ENCODE peak calls at places on chromosomes 4 and X, in seven cellular contexts. B is A549, V is cardiac fibroblast, T is breast epithelium, O is lung, C is heart right ventricle, S is lower leg skin. G is an unnamed sample.

GRCh38 chrX:136112781-136113180 is 34.6 kb upstream of the FHL1 start:
- DNase-seq in B (no peak), V (peak; percentile 6), T (no peak), O (no peak), C (no peak), S (no peak), G (no peak)

GRCh38 chr4:117796677-117797076 is 237.6 kb upstream of the NDST3 start:
- DNase-seq in B (peak; percentile 3), V (no peak), T (no peak), O (no peak), C (no peak), S (no peak), G (no peak)

GRCh38 chr4:116796022-116796421 is 289.4 kb downstream of the TRAM1L1 start:
- DNase-seq in B (no peak), V (no peak), T (no peak), O (no peak), C (no peak), S (no peak), G (no peak)

GRCh38 chr4:109629775-109630174 is 69.7 kb downstream of the MCUB start:
- DNase-seq in B (no peak), V (no peak), T (no peak), O (no peak), C (no peak), S (no peak), G (no peak)

GRCh38 chr4:56220261-56220660 is 167.0 kb downstream of the AASDH start:
- DNase-seq in B (no peak), V (no peak), T (no peak), O (no peak), C (no peak), S (no peak), G (no peak)

GRCh38 chr4:2212831-2213230 is 29.1 kb downstream of the HAUS3 start:
- DNase-seq in B (no peak), V (no peak), T (no peak), O (no peak), C (no peak), S (no peak), G (no peak)

GRCh38 chr4:67533112-67533511 is 12.2 kb downstream of the CENPC start:
- DNase-seq in B (no peak), V (no peak), T (no peak), O (no peak), C (no peak), S (no peak), G (no peak)

GRCh38 chr4:99809326-99809725 is 7.3 kb upstream of the DAPP1 start:
- DNase-seq in B (no peak), V (no peak), T (no peak), O (no peak), C (no peak), S (no peak), G (no peak)

GRCh38 chr4:142818009-142818408 is 28.1 kb downstream of the INPP4B start:
- DNase-seq in B (no peak), V (peak; percentile 88), T (no peak), O (no peak), C (no peak), S (no peak), G (no peak)

GRCh38 chrX:39152106-39152649 is 350.9 kb downstream of the MID1IP1 start:
- DNase-seq in B (peak; percentile 14), V (peak; percentile 4), T (no peak), O (no peak), C (peak; percentile 6), S (no peak), G (no peak)

GRCh38 chrX:103157511-103158316 is 57.2 kb upstream of the BEX4 start:
- DNase-seq in B (peak; percentile 23), V (peak; percentile 71), T (no peak), O (no peak), C (peak; percentile 13), S (no peak), G (no peak)

GRCh38 chrX:119989905-119990408 is 46.4 kb upstream of the NKAP start:
- DNase-seq in B (no peak), V (no peak), T (no peak), O (no peak), C (no peak), S (no peak), G (no peak)

GRCh38 chr4:3685081-3685645 is 81.0 kb upstream of the ADRA2C start:
- DNase-seq in B (no peak), V (no peak), T (no peak), O (no peak), C (no peak), S (no peak), G (no peak)

GRCh38 chr4:81675785-81676427 is 204.2 kb upstream of the RASGEF1B start:
- DNase-seq in B (no peak), V (peak; percentile 56), T (no peak), O (no peak), C (no peak), S (peak; percentile 18), G (no peak)

GRCh38 chr4:140220053-140220452 is 66.1 kb upstream of the MAML3 start:
- DNase-seq in B (no peak), V (no peak), T (no peak), O (no peak), C (no peak), S (no peak), G (no peak)

GRCh38 chr4:140223056-140223810 is 69.2 kb upstream of the MAML3 start:
- DNase-seq in B (no peak), V (peak; percentile 45), T (no peak), O (no peak), C (no peak), S (no peak), G (no peak)

GRCh38 chr4:140213736-140214135 is 59.8 kb upstream of the MAML3 start:
- DNase-seq in B (no peak), V (no peak), T (no peak), O (no peak), C (no peak), S (no peak), G (no peak)

GRCh38 chr4:140222175-140222574 is 68.2 kb upstream of the MAML3 start:
- DNase-seq in B (no peak), V (no peak), T (no peak), O (no peak), C (no peak), S (no peak), G (no peak)

DNA sequence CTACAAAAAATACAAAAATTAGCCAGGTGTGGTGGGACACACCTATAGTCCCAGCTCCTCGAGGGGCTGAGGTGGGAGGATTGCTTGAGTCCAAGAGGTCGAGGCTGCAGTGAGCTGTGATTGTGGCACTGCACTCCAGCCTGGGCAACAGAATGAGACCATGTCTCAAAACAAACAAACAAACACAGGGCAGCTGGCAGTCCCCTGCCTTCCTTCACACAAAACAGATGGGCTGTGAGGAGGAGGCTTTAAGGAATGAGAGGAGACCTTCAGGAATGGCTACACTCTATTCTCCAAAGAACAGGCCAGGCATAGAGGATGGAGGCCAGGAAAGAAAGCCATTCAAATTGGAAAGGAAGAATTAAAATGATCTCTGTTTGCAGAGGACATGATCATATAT is 65.6 kb upstream of the MAML3 start:
- DNase-seq in B (no peak), V (no peak), T (no peak), O (no peak), C (no peak), S (no peak), G (no peak)
- TF ChIP-seq CTCF in B (no peak), V (no peak), T (no peak), O (no peak), C (no peak), S (no peak), G (no peak)

DNA sequence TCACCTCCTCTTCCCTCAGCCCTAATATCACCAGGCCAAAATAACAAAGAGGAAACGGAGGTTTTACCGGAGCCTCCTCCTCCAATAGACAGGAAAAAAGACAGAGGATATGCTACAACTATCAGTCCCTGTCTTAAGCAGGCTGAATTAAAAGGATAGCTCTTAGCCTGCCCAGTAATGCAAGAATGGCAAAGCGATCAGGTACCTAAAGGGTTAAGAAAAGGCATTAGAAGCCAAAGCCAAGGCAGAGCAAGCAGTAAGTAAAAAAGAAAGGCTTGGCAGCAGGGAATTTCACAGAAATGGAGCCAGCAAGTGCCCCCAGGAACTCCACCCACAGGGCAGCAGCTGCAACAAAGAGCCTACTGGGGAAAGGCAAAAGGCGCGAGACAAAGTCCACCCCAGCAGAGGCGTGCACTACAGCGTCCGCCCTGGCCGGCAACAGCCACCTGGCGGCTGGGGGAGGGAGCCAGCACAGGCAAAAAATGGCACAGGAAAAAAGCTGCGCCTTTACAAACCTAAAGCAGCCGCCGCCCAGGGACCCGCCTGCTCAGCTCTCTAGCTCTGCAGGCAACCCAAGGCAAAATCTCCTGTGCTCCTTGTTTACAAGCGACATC is 220.6 kb upstream of the ZC4H2 start:
- DNase-seq in B (peak; percentile 8), V (no peak), T (no peak), O (no peak), C (no peak), S (no peak), G (no peak)
- TF ChIP-seq CTCF in B (no peak), V (no peak), T (no peak), O (no peak), C (peak; percentile 19), S (no peak), G (no peak)

DNA sequence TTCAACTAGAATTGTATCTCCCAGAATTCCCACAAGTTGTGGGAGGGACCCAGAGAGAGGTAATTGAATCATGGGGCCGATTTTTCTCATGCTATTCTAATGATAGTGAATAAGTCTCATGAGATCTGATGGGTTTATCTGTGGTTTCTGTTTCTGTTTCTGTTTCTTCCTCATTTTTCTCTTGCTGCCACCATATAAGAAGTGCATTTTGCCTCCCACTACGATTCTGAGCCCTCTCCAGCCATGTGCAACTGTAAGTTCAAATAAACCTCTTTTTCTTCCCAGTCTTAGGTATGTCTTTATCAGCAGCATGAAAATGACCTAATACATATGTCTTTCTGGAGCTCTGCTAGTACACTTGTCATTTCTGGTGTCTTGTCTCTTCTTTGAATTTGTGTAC is 22.1 kb upstream of the OR13H1 start:
- DNase-seq in B (no peak), V (no peak), T (no peak), O (no peak), C (no peak), S (no peak), G (no peak)
- TF ChIP-seq CTCF in B (no peak), V (no peak), T (no peak), O (no peak), C (no peak), S (no peak), G (no peak)

GRCh38 chr4:135316266-135316779 is 1114.7 kb upstream of the PABPC4L start:
- DNase-seq in B (no peak), V (no peak), T (no peak), O (peak; percentile 29), C (no peak), S (no peak), G (no peak)

GRCh38 chr4:135325264-135325663 is 1123.7 kb upstream of the PABPC4L start:
- DNase-seq in B (no peak), V (no peak), T (no peak), O (no peak), C (no peak), S (no peak), G (no peak)

DNA sequence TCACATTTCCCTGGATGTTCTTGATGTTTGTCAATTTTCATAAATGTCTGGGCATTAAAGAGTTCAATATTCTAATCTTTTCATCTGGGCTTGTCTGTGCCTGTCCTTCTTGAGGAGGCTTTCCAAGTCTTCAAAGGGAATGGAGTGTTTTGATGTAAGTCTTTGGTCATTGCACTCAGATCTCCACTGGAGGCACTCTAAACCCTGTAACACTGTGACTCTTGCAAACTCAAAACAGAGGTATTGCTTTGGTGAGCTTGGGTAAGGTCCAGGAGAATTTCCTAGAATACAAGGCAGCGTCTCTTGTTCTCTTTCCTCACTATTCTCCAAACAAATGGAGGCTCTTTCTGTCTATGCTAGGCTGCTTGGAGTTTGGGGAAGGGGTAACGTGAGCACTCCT is 1118.1 kb upstream of the PABPC4L start:
- DNase-seq in B (peak; percentile 9), V (no peak), T (no peak), O (no peak), C (no peak), S (no peak), G (no peak)
- TF ChIP-seq CTCF in B (no peak), V (no peak), T (no peak), O (no peak), C (no peak), S (no peak), G (no peak)